ENCODE peak calls at places on chromosomes 7 and 10, in six cellular contexts. One of them, this sample, is unnamed.

GRCh38 chr7:22611758-22612079 is 111.7 kb upstream of the STEAP1B start:
- DNase-seq in EL: no peak
- DNase-seq in glutamatergic neuron: no peak
- DNase-seq in GM23338: no peak
- DNase-seq in psoas muscle: no peak
- DNase-seq in RCC 7860: no peak
- DNase-seq in this sample: no peak

GRCh38 chr10:44647877-44648542 is 263.1 kb upstream of the CXCL12 start:
- DNase-seq in EL: peak; percentile 47
- DNase-seq in glutamatergic neuron: no peak
- DNase-seq in GM23338: no peak
- DNase-seq in psoas muscle: peak; percentile 21
- DNase-seq in RCC 7860: no peak
- DNase-seq in this sample: no peak

GRCh38 chr10:78175444-78175843 is 141.8 kb downstream of the RPS24 start:
- DNase-seq in EL: no peak
- DNase-seq in glutamatergic neuron: no peak
- DNase-seq in GM23338: no peak
- DNase-seq in psoas muscle: no peak
- DNase-seq in RCC 7860: no peak
- DNase-seq in this sample: no peak

GRCh38 chr7:46432666-46433065 is 511.6 kb upstream of the IGFBP3 start:
- DNase-seq in EL: peak; percentile 85
- DNase-seq in glutamatergic neuron: no peak
- DNase-seq in GM23338: no peak
- DNase-seq in psoas muscle: no peak
- DNase-seq in RCC 7860: no peak
- DNase-seq in this sample: no peak

GRCh38 chr10:13163859-13164258 is 2.5 kb downstream of the MCM10 start:
- DNase-seq in EL: no peak
- DNase-seq in glutamatergic neuron: no peak
- DNase-seq in GM23338: no peak
- DNase-seq in psoas muscle: no peak
- DNase-seq in RCC 7860: no peak
- DNase-seq in this sample: no peak

GRCh38 chr10:34474060-34474376 is 341.1 kb downstream of the PARD3 start:
- DNase-seq in EL: peak; percentile 15
- DNase-seq in glutamatergic neuron: no peak
- DNase-seq in GM23338: no peak
- DNase-seq in psoas muscle: no peak
- DNase-seq in RCC 7860: peak; percentile 13
- DNase-seq in this sample: no peak

GRCh38 chr10:103246328-103246727 is 641 bp downstream of the RPEL1 start:
- DNase-seq in EL: no peak
- DNase-seq in glutamatergic neuron: no peak
- DNase-seq in GM23338: no peak
- DNase-seq in psoas muscle: no peak
- DNase-seq in RCC 7860: no peak
- DNase-seq in this sample: no peak

GRCh38 chr7:64667311-64667710 is 1.4 kb downstream of the ZNF107 start:
- DNase-seq in EL: no peak
- DNase-seq in glutamatergic neuron: no peak
- DNase-seq in GM23338: no peak
- DNase-seq in psoas muscle: no peak
- DNase-seq in RCC 7860: no peak
- DNase-seq in this sample: no peak

GRCh38 chr10:48609899-48610584 is 5.2 kb upstream of the ARHGAP22 start:
- DNase-seq in EL: no peak
- DNase-seq in glutamatergic neuron: no peak
- DNase-seq in GM23338: no peak
- DNase-seq in psoas muscle: no peak
- DNase-seq in RCC 7860: no peak
- DNase-seq in this sample: no peak

GRCh38 chr7:1250901-1251300 is 18.2 kb downstream of the UNCX start:
- DNase-seq in EL: no peak
- DNase-seq in glutamatergic neuron: peak; percentile 9
- DNase-seq in GM23338: no peak
- DNase-seq in psoas muscle: peak; percentile 8
- DNase-seq in RCC 7860: no peak
- DNase-seq in this sample: no peak

GRCh38 chr7:49800031-49800430 is 26.6 kb downstream of the VWC2 start:
- DNase-seq in EL: no peak
- DNase-seq in glutamatergic neuron: no peak
- DNase-seq in GM23338: no peak
- DNase-seq in psoas muscle: no peak
- DNase-seq in RCC 7860: no peak
- DNase-seq in this sample: no peak

GRCh38 chr10:65083222-65083621 is 1562.0 kb downstream of the REEP3 start:
- DNase-seq in EL: no peak
- DNase-seq in glutamatergic neuron: no peak
- DNase-seq in GM23338: no peak
- DNase-seq in psoas muscle: no peak
- DNase-seq in RCC 7860: no peak
- DNase-seq in this sample: no peak

GRCh38 chr7:74511360-74511759 is 57.7 kb downstream of the GTF2IRD1 start:
- DNase-seq in EL: no peak
- DNase-seq in glutamatergic neuron: no peak
- DNase-seq in GM23338: no peak
- DNase-seq in psoas muscle: no peak
- DNase-seq in RCC 7860: no peak
- DNase-seq in this sample: no peak

GRCh38 chr7:152588350-152588749 is 87.6 kb downstream of the XRCC2 start:
- DNase-seq in EL: peak; percentile 52
- DNase-seq in glutamatergic neuron: no peak
- DNase-seq in GM23338: peak; percentile 22
- DNase-seq in psoas muscle: no peak
- DNase-seq in RCC 7860: peak; percentile 54
- DNase-seq in this sample: peak; percentile 6

GRCh38 chr10:18523025-18523424 is 128.4 kb downstream of the NSUN6 start:
- DNase-seq in EL: no peak
- DNase-seq in glutamatergic neuron: no peak
- DNase-seq in GM23338: no peak
- DNase-seq in psoas muscle: no peak
- DNase-seq in RCC 7860: no peak
- DNase-seq in this sample: no peak

GRCh38 chr7:49911906-49912305 is 138.5 kb downstream of the VWC2 start:
- DNase-seq in EL: no peak
- DNase-seq in glutamatergic neuron: no peak
- DNase-seq in GM23338: no peak
- DNase-seq in psoas muscle: no peak
- DNase-seq in RCC 7860: no peak
- DNase-seq in this sample: no peak

GRCh38 chr7:8249121-8249520 is 12.8 kb downstream of the ICA1 start:
- DNase-seq in EL: no peak
- DNase-seq in glutamatergic neuron: no peak
- DNase-seq in GM23338: no peak
- DNase-seq in psoas muscle: no peak
- DNase-seq in RCC 7860: no peak
- DNase-seq in this sample: no peak

GRCh38 chr10:121823993-121824463 is 103.8 kb downstream of the ATE1 start:
- DNase-seq in EL: peak; percentile 52
- DNase-seq in glutamatergic neuron: no peak
- DNase-seq in GM23338: peak; percentile 68
- DNase-seq in psoas muscle: no peak
- DNase-seq in RCC 7860: peak; percentile 24
- DNase-seq in this sample: no peak

GRCh38 chr7:5677538-5678294 is 103.7 kb downstream of the RNF216 start:
- DNase-seq in EL: peak; percentile 74
- DNase-seq in glutamatergic neuron: peak; percentile 75
- DNase-seq in GM23338: peak; percentile 88
- DNase-seq in psoas muscle: peak; percentile 65
- DNase-seq in RCC 7860: peak; percentile 58
- DNase-seq in this sample: peak; percentile 84

GRCh38 chr7:66352071-66352470 is 146.9 kb downstream of the TPST1 start:
- DNase-seq in EL: peak; percentile 23
- DNase-seq in glutamatergic neuron: no peak
- DNase-seq in GM23338: peak; percentile 68
- DNase-seq in psoas muscle: no peak
- DNase-seq in RCC 7860: peak; percentile 36
- DNase-seq in this sample: no peak

GRCh38 chr7:151251328-151251925 is 2.9 kb upstream of the SMARCD3 start:
- DNase-seq in EL: peak; percentile 59
- DNase-seq in glutamatergic neuron: peak; percentile 69
- DNase-seq in GM23338: peak; percentile 51
- DNase-seq in psoas muscle: no peak
- DNase-seq in RCC 7860: no peak
- DNase-seq in this sample: no peak